ENCODE peak calls at places on chromosome 15, in five cellular contexts. Y is IMR-90, N is neural progenitor cell, U is uterus, B is lower leg skin. M is an unnamed sample.

GRCh38 chr15:75723847-75724660 is 11.4 kb upstream of the CSPG4 start:
- DNase-seq in B (peak), Y (peak), U (peak), N (peak), M (peak)

GRCh38 chr15:28267727-28268126 is 54.3 kb downstream of the HERC2 start:
- DNase-seq in Y (no peak), N (no peak), B (no peak), U (no peak), M (no peak)

GRCh38 chr15:60898896-60899295 is 330.2 kb downstream of the RORA start:
- DNase-seq in U (no peak), B (no peak), N (no peak), Y (no peak), M (no peak)

GRCh38 chr15:61186905-61187865 is 41.9 kb downstream of the RORA start:
- DNase-seq in B (no peak), U (peak), Y (no peak), N (no peak), M (no peak)

GRCh38 chr15:73141216-73141900 is 89.1 kb downstream of the NEO1 start:
- DNase-seq in N (no peak), U (no peak), Y (no peak), B (no peak), M (no peak)

GRCh38 chr15:77580991-77581682 is 51.6 kb downstream of the LINGO1 start:
- DNase-seq in B (peak), Y (no peak), N (no peak), U (no peak), M (no peak)

GRCh38 chr15:99943466-99943865 is 210.2 kb upstream of the LYSMD4 start:
- DNase-seq in Y (no peak), U (no peak), N (no peak), B (peak), M (no peak)

GRCh38 chr15:89463113-89463512 is 33.3 kb downstream of the RHCG start:
- DNase-seq in Y (no peak), N (no peak), B (no peak), U (no peak), M (no peak)

GRCh38 chr15:99718421-99718820 is 14.8 kb downstream of the LYSMD4 start:
- DNase-seq in B (no peak), Y (no peak), N (no peak), U (no peak), M (no peak)

GRCh38 chr15:69017978-69018377 is 3.5 kb downstream of the NOX5 start:
- DNase-seq in U (no peak), N (no peak), Y (no peak), B (no peak), M (no peak)

GRCh38 chr15:65318870-65319356 is 14.4 kb downstream of the RNU5B-1 start:
- DNase-seq in Y (peak), N (peak), B (peak), U (peak), M (peak)

GRCh38 chr15:59656935-59657634 is at the start of gene GTF2A2:
- DNase-seq in B (peak), N (peak), U (peak), Y (peak), M (peak)

GRCh38 chr15:89858661-89859458 is 34.9 kb downstream of the AP3S2 start:
- DNase-seq in N (no peak), U (no peak), Y (no peak), B (no peak), M (no peak)

GRCh38 chr15:58346361-58346760 is 85.4 kb upstream of the LIPC start:
- DNase-seq in U (no peak), N (peak), Y (no peak), B (no peak), M (no peak)

GRCh38 chr15:40894689-40895308 is 549 bp downstream of the VPS18 start:
- DNase-seq in B (no peak), U (peak), N (peak), Y (peak), M (peak)

GRCh38 chr15:88619796-88620195 is 1.3 kb upstream of the AEN start:
- DNase-seq in B (no peak), N (no peak), Y (no peak), U (no peak), M (no peak)

GRCh38 chr15:76197703-76198455 is 113.4 kb downstream of the ETFA start:
- DNase-seq in Y (no peak), B (no peak), N (no peak), U (no peak), M (no peak)

GRCh38 chr15:60400957-60401356 is 3.2 kb upstream of the ANXA2 start:
- DNase-seq in B (no peak), U (no peak), Y (no peak), N (no peak), M (no peak)

GRCh38 chr15:31435891-31436628 is 109.4 kb downstream of the KLF13 start:
- DNase-seq in U (no peak), B (peak), N (no peak), Y (no peak), M (peak)

GRCh38 chr15:57323806-57324589 is 52.3 kb upstream of the CGNL1 start:
- DNase-seq in Y (peak), U (no peak), B (no peak), N (peak), M (peak)

GRCh38 chr15:77031376-77032050 is 36.6 kb downstream of the PSTPIP1 start:
- DNase-seq in Y (peak), B (no peak), N (no peak), U (no peak), M (no peak)

GRCh38 chr15:93213281-93213680 is 124.3 kb upstream of the RGMA start:
- DNase-seq in Y (no peak), U (no peak), N (no peak), B (no peak), M (no peak)

DNA sequence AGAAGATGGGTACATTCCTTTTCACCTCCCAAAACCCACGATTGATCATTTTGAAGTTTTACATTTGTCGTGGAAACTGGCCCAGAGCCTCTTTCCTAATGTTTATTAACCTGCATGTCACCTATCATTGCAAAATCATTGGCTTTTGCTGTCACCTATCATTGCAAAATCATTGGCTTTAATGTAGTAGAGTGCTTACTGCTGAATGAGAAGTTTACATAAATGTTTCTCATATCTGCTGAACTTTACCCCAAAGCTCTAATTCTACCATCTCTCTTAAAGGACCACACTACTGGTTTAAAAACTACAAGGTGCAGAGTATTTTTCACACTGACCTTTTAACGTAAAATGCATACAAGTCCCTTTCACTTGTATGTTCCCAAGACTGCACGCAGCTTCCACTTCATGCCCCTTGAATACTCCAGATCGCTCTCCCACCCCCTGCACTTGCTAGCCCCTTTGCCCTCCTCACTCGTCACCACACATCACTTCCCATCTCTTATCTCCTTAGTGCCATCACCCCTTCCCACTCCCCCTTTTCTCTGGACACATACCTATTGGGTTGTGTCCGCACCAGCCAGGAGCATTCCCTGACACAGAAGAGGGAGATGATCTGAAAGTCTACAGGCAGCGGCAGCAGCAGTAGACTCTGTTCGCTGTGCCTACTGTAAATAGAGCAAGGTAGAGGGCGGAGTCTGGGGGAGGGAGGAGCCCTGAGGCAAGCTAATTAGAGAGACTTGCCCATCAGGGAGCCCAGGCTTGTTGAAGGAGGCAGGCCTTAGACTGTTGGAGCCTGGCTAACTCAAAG is 30.2 kb upstream of the ATOSA start:
- DNase-seq in B (peak), Y (no peak), N (peak), U (no peak), M (no peak)
- TF ChIP-seq CTCF in B (no peak), Y (no peak), N (no peak), U (no peak), M (no peak)

GRCh38 chr15:91860498-91860897 is 7.0 kb downstream of the SLCO3A1 start:
- DNase-seq in B (no peak), N (no peak), Y (no peak), U (no peak), M (no peak)

GRCh38 chr15:91863621-91864255 is 10.2 kb downstream of the SLCO3A1 start:
- DNase-seq in Y (no peak), U (no peak), B (no peak), N (no peak), M (no peak)

GRCh38 chr15:91862891-91863520 is 9.5 kb downstream of the SLCO3A1 start:
- DNase-seq in U (no peak), N (no peak), B (no peak), Y (no peak), M (no peak)

GRCh38 chr15:91864669-91865068 is 11.2 kb downstream of the SLCO3A1 start:
- DNase-seq in B (no peak), U (no peak), Y (no peak), N (no peak), M (no peak)

GRCh38 chr15:91861223-91861622 is 7.7 kb downstream of the SLCO3A1 start:
- DNase-seq in N (peak), Y (no peak), B (no peak), U (no peak), M (no peak)
- H3K4me3 ChIP-seq in N (no peak), Y (no peak), B (no peak), U (no peak), M (no peak)

GRCh38 chr15:38873151-38873550 is 308.5 kb upstream of the RASGRP1 start:
- DNase-seq in Y (no peak), U (no peak), B (no peak), N (no peak), M (no peak)
- TF ChIP-seq CTCF in Y (no peak), U (no peak), B (no peak), N (no peak), M (peak)

GRCh38 chr15:67030036-67030762 is 35.2 kb upstream of the SMAD3 start:
- DNase-seq in U (no peak), Y (no peak), B (no peak), N (peak), M (no peak)

GRCh38 chr15:67031321-67031720 is 34.1 kb upstream of the SMAD3 start:
- DNase-seq in U (no peak), N (no peak), B (no peak), Y (no peak), M (no peak)

GRCh38 chr15:67033521-67033920 is 31.9 kb upstream of the SMAD3 start:
- DNase-seq in N (peak), Y (no peak), B (no peak), U (no peak), M (no peak)

GRCh38 chr15:67032608-67033007 is 32.8 kb upstream of the SMAD3 start:
- DNase-seq in U (no peak), B (no peak), Y (no peak), N (no peak), M (no peak)

GRCh38 chr15:67033012-67033411 is 32.4 kb upstream of the SMAD3 start:
- DNase-seq in U (no peak), B (no peak), Y (no peak), N (no peak), M (no peak)
- H3K4me3 ChIP-seq in U (no peak), B (no peak), Y (no peak), N (peak), M (no peak)

GRCh38 chr15:70149667-70150404 is 52.1 kb upstream of the TLE3 start:
- DNase-seq in N (no peak), B (no peak), U (no peak), Y (peak), M (peak)
- TF ChIP-seq CTCF in N (no peak), B (no peak), U (no peak), Y (no peak), M (no peak)

GRCh38 chr15:81111018-81111417 is 23.1 kb upstream of the CFAP161 start:
- DNase-seq in U (no peak), Y (no peak), B (no peak), N (no peak), M (no peak)
- H3K4me3 ChIP-seq in U (no peak), Y (no peak), B (no peak), N (no peak), M (no peak)

DNA sequence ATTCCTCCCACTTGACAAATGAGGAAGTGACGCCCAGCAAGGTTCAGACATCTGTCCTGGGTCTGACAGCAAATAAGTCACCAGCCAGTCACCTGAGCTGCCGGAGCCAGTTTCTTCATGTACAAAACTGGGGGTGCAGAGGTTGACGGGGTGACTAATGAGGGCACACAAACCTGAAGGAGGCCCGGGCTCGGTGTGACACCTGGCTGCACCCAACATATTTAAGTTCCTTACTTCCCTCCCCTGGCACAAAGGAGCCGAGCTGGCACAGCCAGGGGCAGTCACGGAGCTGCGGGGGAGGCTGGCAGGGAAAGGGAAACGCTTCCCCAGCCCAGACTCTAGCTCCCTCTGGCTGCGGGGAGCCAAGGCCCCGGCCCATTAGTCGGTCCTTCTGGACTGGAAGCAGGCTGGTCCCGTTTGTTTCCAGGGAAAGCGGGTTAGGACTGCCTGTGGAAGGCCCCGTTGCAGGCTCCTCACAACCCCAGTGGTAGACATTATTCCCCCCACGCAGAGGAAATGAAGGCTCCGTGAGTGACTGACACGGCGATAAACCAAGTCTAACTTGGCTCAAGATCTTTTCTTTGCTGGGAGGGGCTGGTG is 2.3 kb downstream of the FBXL22 start:
- DNase-seq in N (peak), U (peak), Y (no peak), B (peak), M (peak)
- TF ChIP-seq CTCF in N (peak), U (peak), Y (peak), B (peak), M (peak)

M was measured in fibroblast of mammary gland.